ENCODE peak calls at places on chromosomes 13 and 19, in six cellular contexts. Z, A, X, K, J and O are unnamed samples.

GRCh38 chr19:18436651-18437478 is 1.1 kb downstream of the ISYNA1 start:
- DNase-seq in A (no peak), J (peak; percentile 93), K (peak; percentile 75), Z (peak; percentile 26), X (peak; percentile 91), O (no peak)

GRCh38 chr19:51751655-51752054 is at the start of gene FPR1:
- DNase-seq in A (no peak), K (no peak), J (no peak), Z (no peak), X (no peak), O (peak; percentile 33)

GRCh38 chr13:32940601-32941000 is 75.6 kb upstream of the KL start:
- DNase-seq in K (peak; percentile 28), A (no peak), J (no peak), X (no peak), Z (peak; percentile 48), O (no peak)

GRCh38 chr19:5997371-5997770 is 19.4 kb upstream of the RANBP3 start:
- DNase-seq in A (no peak), X (no peak), J (no peak), Z (no peak), K (no peak), O (no peak)

GRCh38 chr13:44762946-44763345 is 186.8 kb upstream of the TSC22D1 start:
- DNase-seq in A (no peak), Z (no peak), J (no peak), X (no peak), K (no peak), O (no peak)

GRCh38 chr13:50635504-50635903 is 208.0 kb downstream of the DLEU7 start:
- DNase-seq in J (no peak), Z (no peak), X (no peak), A (no peak), K (no peak), O (peak; percentile 99)

GRCh38 chr13:30581582-30581981 is 36.1 kb upstream of the USPL1 start:
- DNase-seq in J (peak; percentile 16), Z (no peak), X (no peak), K (peak; percentile 26), A (no peak), O (no peak)

GRCh38 chr19:58330458-58330857 is 3.7 kb downstream of the ZSCAN22 start:
- DNase-seq in X (no peak), Z (no peak), J (no peak), A (no peak), K (peak; percentile 45), O (no peak)

GRCh38 chr19:56142897-56143434 is 1.9 kb downstream of the ZNF444 start:
- DNase-seq in Z (no peak), X (no peak), A (no peak), K (no peak), J (no peak), O (no peak)

GRCh38 chr19:7619671-7620441 is 9.5 kb downstream of the XAB2 start:
- DNase-seq in X (no peak), A (no peak), Z (no peak), J (no peak), K (no peak), O (no peak)

GRCh38 chr13:22210134-22210930 is 539.5 kb downstream of the FGF9 start:
- DNase-seq in Z (no peak), K (no peak), X (no peak), J (no peak), A (no peak), O (no peak)

GRCh38 chr19:14432817-14433453 is at the start of gene PKN1:
- DNase-seq in J (peak; percentile 64), A (no peak), K (peak; percentile 77), X (peak; percentile 78), Z (peak; percentile 7), O (no peak)

GRCh38 chr19:35868172-35868822 is at the start of gene APLP1:
- DNase-seq in Z (no peak), A (no peak), X (peak; percentile 57), K (peak; percentile 81), J (peak; percentile 73), O (no peak)